ENCODE peak calls at places on chromosomes 16 and 17, in four cellular contexts. One of them, this sample, is unnamed.

GRCh38 chr16:31465788-31466370 is 6.1 kb upstream of the TGFB1I1 start:
- DNase-seq in GM12865: no peak
- DNase-seq in iPS-NIHi11: no peak
- DNase-seq in LNCaP clone FGC: no peak
- DNase-seq in this sample: no peak

GRCh38 chr16:86092586-86093480 is 193.9 kb downstream of the IRF8 start:
- DNase-seq in GM12865: no peak
- DNase-seq in iPS-NIHi11: no peak
- DNase-seq in LNCaP clone FGC: no peak
- DNase-seq in this sample: no peak

GRCh38 chr16:80670170-80670865 is 129.5 kb downstream of the DYNLRB2 start:
- DNase-seq in LNCaP clone FGC: no peak
- DNase-seq in iPS-NIHi11: no peak
- DNase-seq in GM12865: peak; percentile 48
- DNase-seq in this sample: no peak

GRCh38 chr17:12320286-12320685 is 299.6 kb downstream of the MAP2K4 start:
- DNase-seq in GM12865: no peak
- DNase-seq in iPS-NIHi11: no peak
- DNase-seq in LNCaP clone FGC: no peak
- DNase-seq in this sample: no peak

GRCh38 chr17:66829386-66829864 is 5.5 kb upstream of the CACNG5 start:
- DNase-seq in LNCaP clone FGC: peak; percentile 35
- DNase-seq in iPS-NIHi11: peak; percentile 80
- DNase-seq in GM12865: peak; percentile 13
- DNase-seq in this sample: no peak

GRCh38 chr17:40326014-40326831 is 17.2 kb downstream of the RARA start:
- DNase-seq in LNCaP clone FGC: no peak
- DNase-seq in iPS-NIHi11: no peak
- DNase-seq in GM12865: peak; percentile 89
- DNase-seq in this sample: no peak

GRCh38 chr16:67733734-67734470 is 14.8 kb upstream of the GFOD2 start:
- DNase-seq in GM12865: no peak
- DNase-seq in LNCaP clone FGC: no peak
- DNase-seq in iPS-NIHi11: no peak
- DNase-seq in this sample: no peak

GRCh38 chr16:85027968-85028637 is 508 bp downstream of the KIAA0513 start:
- DNase-seq in GM12865: peak; percentile 17
- DNase-seq in iPS-NIHi11: no peak
- DNase-seq in LNCaP clone FGC: no peak
- DNase-seq in this sample: no peak

GRCh38 chr17:17520599-17521232 is 24.5 kb upstream of the RASD1 start:
- DNase-seq in LNCaP clone FGC: no peak
- DNase-seq in iPS-NIHi11: no peak
- DNase-seq in GM12865: no peak
- DNase-seq in this sample: no peak

GRCh38 chr17:50519141-50519834 is 11.0 kb downstream of the MYCBPAP start:
- DNase-seq in GM12865: no peak
- DNase-seq in LNCaP clone FGC: no peak
- DNase-seq in iPS-NIHi11: no peak
- DNase-seq in this sample: no peak

GRCh38 chr16:86443508-86444130 is 66.7 kb upstream of the FOXF1 start:
- DNase-seq in LNCaP clone FGC: no peak
- DNase-seq in GM12865: no peak
- DNase-seq in iPS-NIHi11: no peak
- DNase-seq in this sample: no peak

GRCh38 chr17:78176548-78177025 is 8.2 kb downstream of the SYNGR2 start:
- DNase-seq in GM12865: peak; percentile 87
- DNase-seq in iPS-NIHi11: peak; percentile 83
- DNase-seq in LNCaP clone FGC: no peak
- DNase-seq in this sample: peak; percentile 82

GRCh38 chr17:56896217-56896967 is 17.5 kb downstream of the TRIM25 start:
- DNase-seq in LNCaP clone FGC: no peak
- DNase-seq in GM12865: no peak
- DNase-seq in iPS-NIHi11: no peak
- DNase-seq in this sample: no peak

This sample was measured in activated CD4-positive, CD25-positive, alpha-beta regulatory T cell treated with anti-CD3 and anti-CD28 coated beads, Interleukin-2, amount 50 U/mL, for 72 hours.